ENCODE peak calls at places on chromosomes 1 and 21, in seven cellular contexts. One of them, this sample, is unnamed.

GRCh38 chr1:153958961-153959260 is 499 bp upstream of the CRTC2 start:
- DNase-seq in activated CD4-positive, alpha-beta T cell treated with anti-CD3 and anti-CD28 coated beads, Interleukin-2, amount 50 U/mL, for 48 hours: no peak
- DNase-seq in PC-9: no peak
- DNase-seq in H7: no peak
- DNase-seq in fibroblast of the conjunctiva: no peak
- DNase-seq in HT1080: no peak
- DNase-seq in HEK293T: no peak
- DNase-seq in this sample: no peak

GRCh38 chr1:3614755-3615742 is 3.7 kb upstream of the MEGF6 start:
- DNase-seq in H7: peak; percentile 92
- DNase-seq in PC-9: no peak
- DNase-seq in HT1080: no peak
- DNase-seq in HEK293T: peak; percentile 43
- DNase-seq in fibroblast of the conjunctiva: no peak
- DNase-seq in activated CD4-positive, alpha-beta T cell treated with anti-CD3 and anti-CD28 coated beads, Interleukin-2, amount 50 U/mL, for 48 hours: no peak
- DNase-seq in this sample: no peak

GRCh38 chr21:42669069-42669468 is 15.6 kb downstream of the PDE9A start:
- DNase-seq in HEK293T: no peak
- DNase-seq in activated CD4-positive, alpha-beta T cell treated with anti-CD3 and anti-CD28 coated beads, Interleukin-2, amount 50 U/mL, for 48 hours: no peak
- DNase-seq in H7: peak; percentile 86
- DNase-seq in fibroblast of the conjunctiva: no peak
- DNase-seq in HT1080: no peak
- DNase-seq in PC-9: no peak
- DNase-seq in this sample: no peak

GRCh38 chr1:5975133-5975880 is 16.9 kb downstream of the NPHP4 start:
- DNase-seq in HEK293T: peak; percentile 48
- DNase-seq in activated CD4-positive, alpha-beta T cell treated with anti-CD3 and anti-CD28 coated beads, Interleukin-2, amount 50 U/mL, for 48 hours: peak; percentile 46
- DNase-seq in H7: peak; percentile 87
- DNase-seq in HT1080: peak; percentile 53
- DNase-seq in PC-9: peak; percentile 17
- DNase-seq in fibroblast of the conjunctiva: peak; percentile 35
- DNase-seq in this sample: peak; percentile 36

GRCh38 chr1:239098400-239099037 is 287.8 kb upstream of the CHRM3 start:
- DNase-seq in fibroblast of the conjunctiva: no peak
- DNase-seq in HT1080: peak; percentile 6
- DNase-seq in PC-9: no peak
- DNase-seq in H7: no peak
- DNase-seq in HEK293T: no peak
- DNase-seq in activated CD4-positive, alpha-beta T cell treated with anti-CD3 and anti-CD28 coated beads, Interleukin-2, amount 50 U/mL, for 48 hours: no peak
- DNase-seq in this sample: no peak

GRCh38 chr21:30818837-30819236 is 5.8 kb upstream of the KRTAP8-1 start:
- DNase-seq in activated CD4-positive, alpha-beta T cell treated with anti-CD3 and anti-CD28 coated beads, Interleukin-2, amount 50 U/mL, for 48 hours: no peak
- DNase-seq in HT1080: no peak
- DNase-seq in HEK293T: no peak
- DNase-seq in fibroblast of the conjunctiva: no peak
- DNase-seq in PC-9: no peak
- DNase-seq in H7: no peak
- DNase-seq in this sample: no peak

GRCh38 chr1:119080586-119080985 is 59.9 kb downstream of the WARS2 start:
- DNase-seq in HT1080: peak; percentile 96
- DNase-seq in fibroblast of the conjunctiva: peak; percentile 82
- DNase-seq in HEK293T: no peak
- DNase-seq in H7: peak; percentile 20
- DNase-seq in activated CD4-positive, alpha-beta T cell treated with anti-CD3 and anti-CD28 coated beads, Interleukin-2, amount 50 U/mL, for 48 hours: no peak
- DNase-seq in PC-9: peak; percentile 35
- DNase-seq in this sample: peak; percentile 33

GRCh38 chr1:213244664-213245091 is 193.6 kb downstream of the RPS6KC1 start:
- DNase-seq in activated CD4-positive, alpha-beta T cell treated with anti-CD3 and anti-CD28 coated beads, Interleukin-2, amount 50 U/mL, for 48 hours: no peak
- DNase-seq in HT1080: peak; percentile 11
- DNase-seq in fibroblast of the conjunctiva: peak; percentile 52
- DNase-seq in HEK293T: peak; percentile 55
- DNase-seq in H7: peak; percentile 8
- DNase-seq in PC-9: peak; percentile 11
- DNase-seq in this sample: peak; percentile 5

GRCh38 chr1:222919478-222919865 is 104.6 kb downstream of the DISP1 start:
- DNase-seq in activated CD4-positive, alpha-beta T cell treated with anti-CD3 and anti-CD28 coated beads, Interleukin-2, amount 50 U/mL, for 48 hours: no peak
- DNase-seq in H7: no peak
- DNase-seq in PC-9: no peak
- DNase-seq in HT1080: no peak
- DNase-seq in fibroblast of the conjunctiva: no peak
- DNase-seq in HEK293T: no peak
- DNase-seq in this sample: no peak

GRCh38 chr1:221263831-221264767 is 384.9 kb downstream of the HLX start:
- DNase-seq in H7: peak; percentile 48
- DNase-seq in HEK293T: peak; percentile 77
- DNase-seq in PC-9: peak; percentile 44
- DNase-seq in HT1080: peak; percentile 61
- DNase-seq in activated CD4-positive, alpha-beta T cell treated with anti-CD3 and anti-CD28 coated beads, Interleukin-2, amount 50 U/mL, for 48 hours: peak; percentile 20
- DNase-seq in fibroblast of the conjunctiva: peak; percentile 92
- DNase-seq in this sample: peak; percentile 41

GRCh38 chr1:174812656-174813055 is 187.1 kb upstream of the CACYBP start:
- DNase-seq in H7: no peak
- DNase-seq in HT1080: peak; percentile 49
- DNase-seq in activated CD4-positive, alpha-beta T cell treated with anti-CD3 and anti-CD28 coated beads, Interleukin-2, amount 50 U/mL, for 48 hours: no peak
- DNase-seq in HEK293T: no peak
- DNase-seq in PC-9: no peak
- DNase-seq in fibroblast of the conjunctiva: no peak
- DNase-seq in this sample: no peak

GRCh38 chr1:70353641-70354331 is 736 bp downstream of the ANKRD13C start:
- DNase-seq in fibroblast of the conjunctiva: no peak
- DNase-seq in H7: no peak
- DNase-seq in PC-9: peak; percentile 44
- DNase-seq in HEK293T: peak; percentile 47
- DNase-seq in activated CD4-positive, alpha-beta T cell treated with anti-CD3 and anti-CD28 coated beads, Interleukin-2, amount 50 U/mL, for 48 hours: peak; percentile 40
- DNase-seq in HT1080: peak; percentile 67
- DNase-seq in this sample: peak; percentile 33

GRCh38 chr1:63662846-63663245 is 69.6 kb downstream of the PGM1 start:
- DNase-seq in fibroblast of the conjunctiva: no peak
- DNase-seq in HT1080: peak; percentile 96
- DNase-seq in H7: peak; percentile 59
- DNase-seq in HEK293T: no peak
- DNase-seq in PC-9: peak; percentile 91
- DNase-seq in activated CD4-positive, alpha-beta T cell treated with anti-CD3 and anti-CD28 coated beads, Interleukin-2, amount 50 U/mL, for 48 hours: no peak
- DNase-seq in this sample: peak; percentile 77

GRCh38 chr21:31426235-31426797 is 82.3 kb upstream of the TIAM1 start:
- DNase-seq in PC-9: no peak
- DNase-seq in HEK293T: no peak
- DNase-seq in fibroblast of the conjunctiva: no peak
- DNase-seq in activated CD4-positive, alpha-beta T cell treated with anti-CD3 and anti-CD28 coated beads, Interleukin-2, amount 50 U/mL, for 48 hours: no peak
- DNase-seq in HT1080: no peak
- DNase-seq in H7: no peak
- DNase-seq in this sample: no peak